ENCODE peak calls at places on chromosomes 11 and 22, in nine cellular contexts. One of them, this sample, is unnamed.

GRCh38 chr11:75639752-75640151 is 29.1 kb downstream of the MAP6 start:
- DNase-seq in neural progenitor cell: peak; percentile 47
- DNase-seq in endothelial cell of umbilical vein: peak; percentile 60
- DNase-seq in MM.1S: no peak
- DNase-seq in stomach: peak; percentile 66
- DNase-seq in body of pancreas: peak; percentile 71
- DNase-seq in left ventricle myocardium inferior: peak; percentile 78
- DNase-seq in ovary: peak; percentile 55
- DNase-seq in mammary epithelial cell: no peak
- DNase-seq in this sample: peak; percentile 67

GRCh38 chr11:113241190-113242051 is 73.0 kb upstream of the TTC12 start:
- DNase-seq in neural progenitor cell: no peak
- DNase-seq in endothelial cell of umbilical vein: no peak
- DNase-seq in MM.1S: no peak
- DNase-seq in stomach: no peak
- DNase-seq in body of pancreas: no peak
- DNase-seq in left ventricle myocardium inferior: no peak
- DNase-seq in ovary: no peak
- DNase-seq in mammary epithelial cell: no peak
- DNase-seq in this sample: no peak

GRCh38 chr11:76184551-76184993 is 21.7 kb downstream of the WNT11 start:
- DNase-seq in neural progenitor cell: no peak
- DNase-seq in endothelial cell of umbilical vein: no peak
- DNase-seq in MM.1S: no peak
- DNase-seq in stomach: no peak
- DNase-seq in body of pancreas: no peak
- DNase-seq in left ventricle myocardium inferior: no peak
- DNase-seq in ovary: no peak
- DNase-seq in mammary epithelial cell: no peak
- DNase-seq in this sample: no peak

GRCh38 chr11:90343670-90344069 is 120.8 kb upstream of the CHORDC1 start:
- DNase-seq in neural progenitor cell: no peak
- DNase-seq in endothelial cell of umbilical vein: no peak
- DNase-seq in MM.1S: no peak
- DNase-seq in stomach: no peak
- DNase-seq in body of pancreas: no peak
- DNase-seq in left ventricle myocardium inferior: no peak
- DNase-seq in ovary: no peak
- DNase-seq in mammary epithelial cell: no peak
- DNase-seq in this sample: no peak

GRCh38 chr11:111189466-111189865 is 56.1 kb upstream of the POU2AF2 start:
- DNase-seq in neural progenitor cell: no peak
- DNase-seq in endothelial cell of umbilical vein: no peak
- DNase-seq in MM.1S: no peak
- DNase-seq in stomach: no peak
- DNase-seq in body of pancreas: no peak
- DNase-seq in left ventricle myocardium inferior: no peak
- DNase-seq in ovary: no peak
- DNase-seq in mammary epithelial cell: no peak
- DNase-seq in this sample: no peak

GRCh38 chr22:43101306-43101705 is 9.2 kb upstream of the BIK start:
- DNase-seq in neural progenitor cell: no peak
- DNase-seq in endothelial cell of umbilical vein: peak; percentile 39
- DNase-seq in MM.1S: no peak
- DNase-seq in stomach: no peak
- DNase-seq in body of pancreas: no peak
- DNase-seq in left ventricle myocardium inferior: peak; percentile 30
- DNase-seq in ovary: peak; percentile 58
- DNase-seq in mammary epithelial cell: no peak
- DNase-seq in this sample: no peak

GRCh38 chr22:19874307-19875060 is 19.8 kb upstream of the GNB1L start:
- DNase-seq in neural progenitor cell: peak; percentile 88
- DNase-seq in endothelial cell of umbilical vein: peak; percentile 77
- DNase-seq in MM.1S: no peak
- DNase-seq in stomach: peak; percentile 47
- DNase-seq in body of pancreas: peak; percentile 5
- DNase-seq in left ventricle myocardium inferior: peak; percentile 41
- DNase-seq in ovary: peak; percentile 21
- DNase-seq in mammary epithelial cell: peak; percentile 48
- DNase-seq in this sample: no peak

GRCh38 chr11:73797457-73797856 is 9.8 kb downstream of the MRPL48 start:
- DNase-seq in neural progenitor cell: no peak
- DNase-seq in endothelial cell of umbilical vein: no peak
- DNase-seq in MM.1S: no peak
- DNase-seq in stomach: no peak
- DNase-seq in body of pancreas: peak; percentile 91
- DNase-seq in left ventricle myocardium inferior: peak; percentile 53
- DNase-seq in ovary: no peak
- DNase-seq in mammary epithelial cell: no peak
- DNase-seq in this sample: no peak

GRCh38 chr11:131326829-131327228 is 43.6 kb upstream of the NTM start:
- DNase-seq in neural progenitor cell: no peak
- DNase-seq in endothelial cell of umbilical vein: no peak
- DNase-seq in MM.1S: no peak
- DNase-seq in stomach: no peak
- DNase-seq in body of pancreas: no peak
- DNase-seq in left ventricle myocardium inferior: no peak
- DNase-seq in ovary: no peak
- DNase-seq in mammary epithelial cell: no peak
- DNase-seq in this sample: no peak

GRCh38 chr11:125918140-125918840 is 14.0 kb downstream of the DDX25 start:
- DNase-seq in neural progenitor cell: no peak
- DNase-seq in endothelial cell of umbilical vein: no peak
- DNase-seq in MM.1S: no peak
- DNase-seq in stomach: no peak
- DNase-seq in body of pancreas: no peak
- DNase-seq in left ventricle myocardium inferior: no peak
- DNase-seq in ovary: no peak
- DNase-seq in mammary epithelial cell: no peak
- DNase-seq in this sample: no peak

GRCh38 chr22:42299586-42300285 is 29.3 kb upstream of the TCF20 start:
- DNase-seq in neural progenitor cell: peak; percentile 84
- DNase-seq in endothelial cell of umbilical vein: no peak
- DNase-seq in MM.1S: peak; percentile 29
- DNase-seq in stomach: peak; percentile 34
- DNase-seq in body of pancreas: no peak
- DNase-seq in left ventricle myocardium inferior: peak; percentile 48
- DNase-seq in ovary: no peak
- DNase-seq in mammary epithelial cell: no peak
- DNase-seq in this sample: peak; percentile 58

GRCh38 chr11:69296890-69297224 is 2.9 kb downstream of the MYEOV start:
- DNase-seq in neural progenitor cell: no peak
- DNase-seq in endothelial cell of umbilical vein: no peak
- DNase-seq in MM.1S: no peak
- DNase-seq in stomach: peak; percentile 50
- DNase-seq in body of pancreas: no peak
- DNase-seq in left ventricle myocardium inferior: peak; percentile 53
- DNase-seq in ovary: no peak
- DNase-seq in mammary epithelial cell: no peak
- DNase-seq in this sample: no peak

GRCh38 chr11:69297225-69297925 is 3.4 kb downstream of the MYEOV start:
- DNase-seq in neural progenitor cell: peak; percentile 35
- DNase-seq in endothelial cell of umbilical vein: peak; percentile 98
- DNase-seq in MM.1S: peak; percentile 98
- DNase-seq in stomach: peak; percentile 92
- DNase-seq in body of pancreas: peak; percentile 79
- DNase-seq in left ventricle myocardium inferior: peak; percentile 94
- DNase-seq in ovary: peak; percentile 63
- DNase-seq in mammary epithelial cell: peak; percentile 99
- DNase-seq in this sample: peak; percentile 93

GRCh38 chr11:69295079-69295994 is 1.4 kb downstream of the MYEOV start:
- DNase-seq in neural progenitor cell: no peak
- DNase-seq in endothelial cell of umbilical vein: no peak
- DNase-seq in MM.1S: peak; percentile 42
- DNase-seq in stomach: no peak
- DNase-seq in body of pancreas: no peak
- DNase-seq in left ventricle myocardium inferior: no peak
- DNase-seq in ovary: no peak
- DNase-seq in mammary epithelial cell: no peak
- DNase-seq in this sample: no peak

GRCh38 chr11:69294621-69295078 is 695 bp downstream of the MYEOV start:
- DNase-seq in neural progenitor cell: no peak
- DNase-seq in endothelial cell of umbilical vein: no peak
- DNase-seq in MM.1S: no peak
- DNase-seq in stomach: no peak
- DNase-seq in body of pancreas: no peak
- DNase-seq in left ventricle myocardium inferior: no peak
- DNase-seq in ovary: no peak
- DNase-seq in mammary epithelial cell: no peak
- DNase-seq in this sample: no peak

DNA sequence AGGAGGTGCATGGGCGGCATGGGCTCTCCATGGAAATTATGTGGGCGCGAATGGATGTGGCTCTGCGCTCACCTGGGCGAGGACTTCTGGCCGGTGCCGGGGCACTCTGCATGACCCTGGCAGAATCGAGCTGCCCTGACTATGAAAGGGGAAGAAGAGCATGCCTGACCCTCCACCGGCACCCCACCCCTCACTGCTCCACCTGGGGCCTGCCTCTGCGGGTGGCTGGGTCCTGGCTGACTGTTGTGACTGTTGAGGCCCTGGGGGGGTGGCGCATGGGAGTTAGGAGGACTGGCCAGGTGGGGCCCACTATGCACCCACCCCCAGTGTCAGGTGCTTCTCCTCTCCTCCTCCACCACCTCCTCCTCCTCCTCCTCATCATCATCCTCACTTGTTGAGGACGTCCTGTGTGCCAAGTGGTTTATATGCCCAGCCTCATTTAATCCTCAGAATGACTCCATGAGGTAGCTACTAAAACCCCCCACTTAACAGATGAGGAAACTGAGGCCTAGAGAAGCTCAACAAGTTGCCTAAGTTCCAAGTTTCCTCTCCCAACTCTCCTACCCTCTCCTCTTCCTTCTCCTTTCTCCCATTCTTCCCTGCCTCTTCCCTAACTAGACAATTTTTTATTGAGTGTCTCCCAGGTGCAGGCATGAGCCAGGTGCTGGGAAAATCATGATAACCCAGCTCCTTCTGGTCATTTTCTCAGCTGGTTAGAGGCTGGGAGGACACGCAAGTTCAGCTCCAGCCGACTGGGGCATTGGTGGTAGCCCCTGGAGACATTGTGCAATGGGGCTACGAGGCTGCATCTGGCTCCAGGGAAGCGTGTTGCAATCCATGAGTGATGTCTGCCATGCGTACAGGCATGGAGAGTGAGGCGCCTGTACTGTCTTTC is 2.3 kb downstream of the MYEOV start:
- DNase-seq in neural progenitor cell: no peak
- DNase-seq in endothelial cell of umbilical vein: no peak
- DNase-seq in MM.1S: peak; percentile 11
- DNase-seq in stomach: peak; percentile 43
- DNase-seq in body of pancreas: peak; percentile 41
- DNase-seq in left ventricle myocardium inferior: peak; percentile 54
- DNase-seq in ovary: no peak
- DNase-seq in mammary epithelial cell: peak; percentile 44
- DNase-seq in this sample: peak; percentile 63
- H3K4me1 ChIP-seq in neural progenitor cell: no peaks in the 10 kb centered on the region
- H3K4me1 ChIP-seq in endothelial cell of umbilical vein: peaks cover 54% of the 10 kb centered on the region
- H3K4me1 ChIP-seq in MM.1S: peaks cover 45% of the 10 kb centered on the region
- H3K4me1 ChIP-seq in stomach: peaks cover 44% of the 10 kb centered on the region
- H3K4me1 ChIP-seq in body of pancreas: peaks cover 32% of the 10 kb centered on the region
- H3K4me1 ChIP-seq in left ventricle myocardium inferior: peaks cover 78% of the 10 kb centered on the region
- H3K4me1 ChIP-seq in ovary: no peaks in the 10 kb centered on the region
- H3K4me1 ChIP-seq in mammary epithelial cell: peaks cover 57% of the 10 kb centered on the region
- H3K4me1 ChIP-seq in this sample: peaks cover 22% of the 10 kb centered on the region

GRCh38 chr11:65773784-65774411 is 6.9 kb downstream of the AP5B1 start:
- DNase-seq in neural progenitor cell: no peak
- DNase-seq in endothelial cell of umbilical vein: no peak
- DNase-seq in MM.1S: no peak
- DNase-seq in stomach: peak; percentile 15
- DNase-seq in body of pancreas: no peak
- DNase-seq in left ventricle myocardium inferior: no peak
- DNase-seq in ovary: no peak
- DNase-seq in mammary epithelial cell: peak; percentile 38
- DNase-seq in this sample: no peak
- TF ChIP-seq CTCF in neural progenitor cell: no peak
- TF ChIP-seq CTCF in endothelial cell of umbilical vein: no peak
- TF ChIP-seq CTCF in MM.1S: peak; percentile 19
- TF ChIP-seq CTCF in stomach: no peak
- TF ChIP-seq CTCF in body of pancreas: no peak
- TF ChIP-seq CTCF in left ventricle myocardium inferior: no peak
- TF ChIP-seq CTCF in ovary: no peak
- TF ChIP-seq CTCF in mammary epithelial cell: peak; percentile 19
- TF ChIP-seq CTCF in this sample: peak; percentile 14

DNA sequence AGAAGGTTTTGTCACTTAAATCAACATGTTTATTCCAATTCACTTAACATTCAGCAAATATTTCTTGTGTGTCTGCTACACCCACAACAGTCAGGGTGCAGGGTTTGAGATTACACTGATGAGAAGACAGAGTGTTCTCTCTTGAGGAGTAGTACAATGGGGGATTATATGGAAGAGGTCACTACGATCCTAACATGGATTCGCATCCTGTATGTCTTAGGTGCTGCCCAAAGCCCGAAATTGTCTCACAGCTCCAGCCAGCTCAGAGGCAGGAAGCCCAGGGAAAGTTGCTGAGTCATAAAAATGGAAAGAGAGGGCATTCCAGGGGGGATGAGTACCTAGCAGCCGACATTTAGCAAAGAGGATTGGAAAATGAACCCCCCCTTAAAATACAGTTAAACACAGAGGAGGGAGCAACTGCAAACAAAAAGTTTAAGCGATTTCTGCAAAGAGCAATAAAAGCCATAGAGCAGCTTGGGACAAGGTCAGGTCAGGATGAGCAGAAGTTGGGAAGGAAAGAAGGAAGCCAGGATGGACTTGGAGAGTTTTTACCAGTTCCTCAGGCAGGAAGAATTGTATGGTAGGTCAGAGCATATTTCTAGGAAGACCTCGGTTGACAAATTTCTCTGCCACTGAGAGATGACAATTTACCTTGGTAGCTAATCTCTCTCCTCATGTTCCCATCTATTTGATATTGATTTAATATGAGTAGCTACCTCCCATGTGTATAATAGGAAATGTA is 49.5 kb downstream of the IGLL5 start:
- DNase-seq in neural progenitor cell: no peak
- DNase-seq in endothelial cell of umbilical vein: no peak
- DNase-seq in MM.1S: no peak
- DNase-seq in stomach: no peak
- DNase-seq in body of pancreas: no peak
- DNase-seq in left ventricle myocardium inferior: no peak
- DNase-seq in ovary: no peak
- DNase-seq in mammary epithelial cell: no peak
- DNase-seq in this sample: no peak
- H3K4me1 ChIP-seq in neural progenitor cell: no peaks in the 10 kb centered on the region
- H3K4me1 ChIP-seq in endothelial cell of umbilical vein: no peaks in the 10 kb centered on the region
- H3K4me1 ChIP-seq in MM.1S: peaks cover 95% of the 10 kb centered on the region
- H3K4me1 ChIP-seq in stomach: no peaks in the 10 kb centered on the region
- H3K4me1 ChIP-seq in body of pancreas: no peaks in the 10 kb centered on the region
- H3K4me1 ChIP-seq in left ventricle myocardium inferior: no peaks in the 10 kb centered on the region
- H3K4me1 ChIP-seq in ovary: no peaks in the 10 kb centered on the region
- H3K4me1 ChIP-seq in mammary epithelial cell: no peaks in the 10 kb centered on the region
- H3K4me1 ChIP-seq in this sample: no peaks in the 10 kb centered on the region

DNA sequence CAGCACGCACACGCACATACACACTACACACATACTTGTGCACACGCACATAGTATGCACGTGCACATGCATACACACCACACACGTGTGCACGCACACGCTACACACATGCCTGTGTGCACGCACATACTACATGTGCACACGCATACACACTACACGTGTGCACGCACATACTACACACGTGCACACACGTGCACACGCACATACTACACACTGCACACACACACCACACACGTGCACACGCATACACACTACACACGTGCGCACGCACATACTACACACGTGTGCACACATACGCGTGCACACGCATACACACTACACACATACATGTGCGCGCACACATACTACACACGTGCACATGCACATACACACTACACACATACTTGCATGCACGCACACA is 19.7 kb upstream of the ARHGAP8 start:
- DNase-seq in neural progenitor cell: no peak
- DNase-seq in endothelial cell of umbilical vein: no peak
- DNase-seq in MM.1S: no peak
- DNase-seq in stomach: no peak
- DNase-seq in body of pancreas: no peak
- DNase-seq in left ventricle myocardium inferior: no peak
- DNase-seq in ovary: no peak
- DNase-seq in mammary epithelial cell: no peak
- DNase-seq in this sample: no peak
- TF ChIP-seq CTCF in neural progenitor cell: no peak
- TF ChIP-seq CTCF in endothelial cell of umbilical vein: no peak
- TF ChIP-seq CTCF in MM.1S: no peak
- TF ChIP-seq CTCF in stomach: no peak
- TF ChIP-seq CTCF in body of pancreas: no peak
- TF ChIP-seq CTCF in left ventricle myocardium inferior: no peak
- TF ChIP-seq CTCF in ovary: no peak
- TF ChIP-seq CTCF in mammary epithelial cell: no peak
- TF ChIP-seq CTCF in this sample: no peak

This sample was measured in hepatocyte.